ENCODE peak calls at places on chromosomes 6 and 20, in six cellular contexts. Q is AG09309; H is effector memory CD4-positive, alpha-beta T cell; U is DND-41; G is tibial artery; B is left ventricle myocardium inferior. D is an unnamed sample.

GRCh38 chr6:7998103-7998725 is 66.0 kb downstream of the BLOC1S5 start:
- DNase-seq in Q (peak), H (no peak), U (no peak), G (no peak), B (no peak), D (peak)

GRCh38 chr6:22845467-22845866 is 276.1 kb downstream of the HDGFL1 start:
- DNase-seq in Q (no peak), H (no peak), U (no peak), G (no peak), B (no peak), D (no peak)

GRCh38 chr6:83258517-83258916 is 65.4 kb downstream of the RWDD2A start:
- DNase-seq in Q (no peak), H (no peak), U (no peak), G (no peak), B (no peak), D (no peak)

GRCh38 chr20:43040427-43040826 is 149.3 kb downstream of the PTPRT start:
- DNase-seq in Q (no peak), H (no peak), U (peak), G (no peak), B (no peak), D (no peak)

GRCh38 chr6:44431118-44431725 is 43.7 kb downstream of the CDC5L start:
- DNase-seq in Q (peak), H (peak), U (peak), G (no peak), B (no peak), D (no peak)

GRCh38 chr6:154371337-154371736 is 14.7 kb upstream of the IPCEF1 start:
- DNase-seq in Q (no peak), H (no peak), U (no peak), G (no peak), B (no peak), D (no peak)

GRCh38 chr20:10861619-10862018 is 187.8 kb upstream of the JAG1 start:
- DNase-seq in Q (no peak), H (no peak), U (no peak), G (no peak), B (no peak), D (no peak)

GRCh38 chr20:19710336-19710721 is 47.7 kb upstream of the RIN2 start:
- DNase-seq in Q (no peak), H (no peak), U (no peak), G (no peak), B (no peak), D (peak)

GRCh38 chr6:138590796-138591709 is 91.8 kb upstream of the NHSL1 start:
- DNase-seq in Q (peak), H (peak), U (peak), G (peak), B (no peak), D (no peak)

GRCh38 chr6:163719028-163719742 is 304.7 kb downstream of the QKI start:
- DNase-seq in Q (no peak), H (no peak), U (no peak), G (no peak), B (no peak), D (no peak)

GRCh38 chr6:32982084-32982701 is 13.8 kb downstream of the BRD2 start:
- DNase-seq in Q (no peak), H (no peak), U (no peak), G (no peak), B (no peak), D (no peak)

GRCh38 chr6:107215334-107215733 is 100.0 kb upstream of the BEND3 start:
- DNase-seq in Q (no peak), H (no peak), U (no peak), G (no peak), B (no peak), D (no peak)

GRCh38 chr6:22444335-22444734 is 125.0 kb upstream of the HDGFL1 start:
- DNase-seq in Q (no peak), H (no peak), U (no peak), G (no peak), B (no peak), D (no peak)

GRCh38 chr20:2542361-2542760 is 6.0 kb downstream of the TMC2 start:
- DNase-seq in Q (no peak), H (no peak), U (no peak), G (no peak), B (no peak), D (no peak)

GRCh38 chr20:63071541-63072181 is 64.9 kb upstream of the BHLHE23 start:
- DNase-seq in Q (no peak), H (no peak), U (no peak), G (no peak), B (no peak), D (no peak)

GRCh38 chr20:43863821-43864544 is 50.7 kb upstream of the TOX2 start:
- DNase-seq in Q (no peak), H (no peak), U (no peak), G (no peak), B (no peak), D (no peak)

GRCh38 chr6:162719528-162719927 is 8.0 kb downstream of the PRKN start:
- DNase-seq in Q (no peak), H (no peak), U (no peak), G (no peak), B (no peak), D (no peak)

GRCh38 chr20:60057866-60058807 is 99.9 kb downstream of the CDH26 start:
- DNase-seq in Q (no peak), H (no peak), U (peak), G (peak), B (peak), D (peak)

GRCh38 chr20:32442630-32443029 is 84.5 kb downstream of the ASXL1 start:
- DNase-seq in Q (no peak), H (no peak), U (no peak), G (no peak), B (no peak), D (no peak)

GRCh38 chr20:62689861-62690644 is 18.6 kb upstream of the NTSR1 start:
- DNase-seq in Q (no peak), H (no peak), U (no peak), G (no peak), B (no peak), D (no peak)

GRCh38 chr20:23291575-23292240 is 58.9 kb upstream of the NXT1 start:
- DNase-seq in Q (no peak), H (no peak), U (no peak), G (no peak), B (no peak), D (peak)

GRCh38 chr6:158596861-158597260 is 37.0 kb downstream of the TMEM181 start:
- DNase-seq in Q (no peak), H (no peak), U (no peak), G (no peak), B (no peak), D (no peak)

GRCh38 chr20:10985536-10985935 is 311.7 kb upstream of the JAG1 start:
- DNase-seq in Q (no peak), H (no peak), U (no peak), G (no peak), B (no peak), D (no peak)

GRCh38 chr6:21823371-21823770 is 229.8 kb downstream of the SOX4 start:
- DNase-seq in Q (no peak), H (no peak), U (no peak), G (no peak), B (no peak), D (no peak)

GRCh38 chr6:152426276-152426675 is 210.9 kb downstream of the SYNE1 start:
- DNase-seq in Q (no peak), H (no peak), U (no peak), G (no peak), B (no peak), D (no peak)

GRCh38 chr6:139029470-139030210 is 1.1 kb downstream of the ABRACL start:
- DNase-seq in Q (no peak), H (no peak), U (no peak), G (peak), B (peak), D (no peak)

GRCh38 chr6:34015576-34015975 is 130.3 kb downstream of the GRM4 start:
- DNase-seq in Q (no peak), H (no peak), U (no peak), G (no peak), B (no peak), D (no peak)

GRCh38 chr6:75612921-75613534 is 11.3 kb downstream of the SENP6 start:
- DNase-seq in Q (no peak), H (no peak), U (no peak), G (no peak), B (no peak), D (no peak)

DNA sequence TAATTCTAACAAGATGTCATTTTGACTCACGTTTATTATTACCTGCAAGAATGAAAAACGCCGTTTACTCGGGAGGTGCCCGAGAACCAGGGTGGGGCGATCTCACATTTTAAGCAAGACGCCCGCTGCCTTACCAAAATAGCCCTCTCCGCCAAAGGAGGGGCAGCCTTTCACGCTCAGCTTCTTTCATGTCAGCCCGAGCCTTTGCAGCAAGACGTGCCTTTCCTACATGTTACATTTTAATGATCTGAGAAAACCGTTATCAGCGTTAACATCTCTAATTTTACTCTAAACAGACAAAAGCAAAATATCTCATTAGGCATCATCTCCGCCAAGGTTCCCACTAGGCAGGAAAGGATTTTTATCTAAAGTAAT is 2.0 kb downstream of the BACH2 start:
- DNase-seq in Q (no peak), H (peak), U (no peak), G (no peak), B (no peak), D (no peak)
- H3K4me3 ChIP-seq in Q (no peak), H (peak), U (no peak), G (peak), B (peak), D (peak)

GRCh38 chr6:70413829-70414494 is 654 bp downstream of the FAM135A start:
- DNase-seq in Q (no peak), H (no peak), U (peak), G (no peak), B (no peak), D (no peak)

GRCh38 chr6:70414813-70415212 is 1.5 kb downstream of the FAM135A start:
- DNase-seq in Q (no peak), H (no peak), U (no peak), G (no peak), B (no peak), D (no peak)

GRCh38 chr6:70413114-70413828 is at the start of gene FAM135A:
- DNase-seq in Q (peak), H (peak), U (peak), G (peak), B (peak), D (peak)

GRCh38 chr6:70415660-70416059 is 2.4 kb downstream of the FAM135A start:
- DNase-seq in Q (no peak), H (no peak), U (no peak), G (no peak), B (no peak), D (no peak)

DNA sequence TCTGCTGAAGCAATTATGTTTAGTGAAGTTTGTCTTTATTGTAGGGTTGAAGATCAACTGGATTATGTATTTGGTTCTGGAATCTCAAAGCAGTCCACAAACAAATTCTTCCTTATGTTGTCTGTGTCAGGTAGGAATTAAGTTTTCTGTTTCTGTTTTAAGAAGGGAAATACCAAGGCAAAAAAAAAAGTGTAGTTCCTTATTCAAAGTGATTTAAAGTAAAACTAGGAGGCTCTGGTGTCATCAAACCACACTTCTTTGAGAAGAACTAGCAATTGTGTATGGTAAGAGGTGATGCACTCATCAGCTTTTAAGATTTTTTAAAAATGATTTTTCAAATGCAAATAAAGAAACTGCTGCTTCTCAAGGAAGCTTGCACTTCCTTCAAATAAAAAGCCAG is 1.9 kb downstream of the FAM135A start:
- DNase-seq in Q (no peak), H (no peak), U (no peak), G (no peak), B (no peak), D (no peak)
- H3K4me3 ChIP-seq in Q (no peak), H (no peak), U (no peak), G (no peak), B (no peak), D (no peak)

DNA sequence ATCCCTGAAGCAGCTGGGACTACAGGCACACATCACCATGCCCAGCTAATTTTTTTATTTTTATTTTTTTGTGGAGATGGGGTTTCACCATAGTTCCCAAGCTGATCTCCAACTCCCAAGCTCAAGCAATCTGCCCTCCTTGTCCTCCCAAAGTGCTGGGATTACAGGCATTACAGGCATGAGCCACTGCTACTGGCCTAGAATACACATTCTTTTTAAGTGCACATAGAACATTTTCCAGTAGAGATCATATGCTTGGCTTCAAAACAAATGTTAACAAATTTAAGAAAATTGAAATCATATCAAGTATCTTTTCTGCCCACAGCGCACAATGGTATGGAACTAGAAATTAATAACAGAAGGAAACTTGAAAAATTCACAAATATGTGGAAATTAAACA is 176.8 kb upstream of the MARCKS start:
- DNase-seq in Q (no peak), H (no peak), U (no peak), G (no peak), B (no peak), D (no peak)
- H3K4me3 ChIP-seq in Q (no peak), H (no peak), U (no peak), G (no peak), B (no peak), D (no peak)

GRCh38 chr20:21397341-21398108 is at the start of gene NKX2-4:
- DNase-seq in Q (no peak), H (no peak), U (no peak), G (no peak), B (no peak), D (no peak)
- H3K4me3 ChIP-seq in Q (no peak), H (no peak), U (no peak), G (no peak), B (peak), D (no peak)

DNA sequence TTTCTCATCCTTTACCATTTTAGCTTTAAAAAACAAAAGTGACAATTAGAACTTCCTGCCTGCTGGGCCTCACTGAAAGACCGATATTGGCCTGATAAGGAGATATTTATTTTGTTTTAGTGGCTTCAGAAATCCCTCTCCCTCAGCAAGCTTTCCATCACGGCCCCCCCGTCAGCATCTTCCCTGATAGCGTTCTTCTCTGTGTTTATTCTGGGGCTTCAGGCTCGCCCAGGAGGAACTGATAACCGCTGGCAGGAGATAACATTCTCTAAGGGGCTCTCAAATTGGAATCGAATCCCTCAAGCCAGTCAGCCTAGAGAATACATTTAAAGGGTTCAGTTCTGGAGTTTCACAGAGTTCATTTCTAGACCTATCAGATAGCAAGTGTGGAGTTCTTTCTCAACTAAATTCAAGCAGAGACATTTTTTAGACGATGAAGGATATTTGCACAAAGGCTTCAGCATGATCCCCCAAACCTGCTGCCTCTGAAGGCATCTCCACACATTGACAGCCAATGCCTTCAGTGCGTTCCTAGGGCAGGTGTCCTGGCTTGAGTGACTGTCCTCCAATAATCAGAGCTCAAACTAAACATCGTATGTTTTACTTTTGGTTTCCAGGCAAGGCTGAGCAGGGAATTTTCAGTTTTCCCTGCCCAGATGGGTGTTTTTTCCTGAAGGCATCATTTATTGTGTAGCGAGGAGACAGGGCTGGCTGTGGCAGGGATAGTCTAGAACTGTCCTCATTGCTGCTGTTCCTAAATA is 17.0 kb downstream of the PRDM1 start:
- DNase-seq in Q (no peak), H (no peak), U (no peak), G (no peak), B (no peak), D (no peak)
- H3K4me3 ChIP-seq in Q (no peak), H (peak), U (no peak), G (no peak), B (peak), D (no peak)

DNA sequence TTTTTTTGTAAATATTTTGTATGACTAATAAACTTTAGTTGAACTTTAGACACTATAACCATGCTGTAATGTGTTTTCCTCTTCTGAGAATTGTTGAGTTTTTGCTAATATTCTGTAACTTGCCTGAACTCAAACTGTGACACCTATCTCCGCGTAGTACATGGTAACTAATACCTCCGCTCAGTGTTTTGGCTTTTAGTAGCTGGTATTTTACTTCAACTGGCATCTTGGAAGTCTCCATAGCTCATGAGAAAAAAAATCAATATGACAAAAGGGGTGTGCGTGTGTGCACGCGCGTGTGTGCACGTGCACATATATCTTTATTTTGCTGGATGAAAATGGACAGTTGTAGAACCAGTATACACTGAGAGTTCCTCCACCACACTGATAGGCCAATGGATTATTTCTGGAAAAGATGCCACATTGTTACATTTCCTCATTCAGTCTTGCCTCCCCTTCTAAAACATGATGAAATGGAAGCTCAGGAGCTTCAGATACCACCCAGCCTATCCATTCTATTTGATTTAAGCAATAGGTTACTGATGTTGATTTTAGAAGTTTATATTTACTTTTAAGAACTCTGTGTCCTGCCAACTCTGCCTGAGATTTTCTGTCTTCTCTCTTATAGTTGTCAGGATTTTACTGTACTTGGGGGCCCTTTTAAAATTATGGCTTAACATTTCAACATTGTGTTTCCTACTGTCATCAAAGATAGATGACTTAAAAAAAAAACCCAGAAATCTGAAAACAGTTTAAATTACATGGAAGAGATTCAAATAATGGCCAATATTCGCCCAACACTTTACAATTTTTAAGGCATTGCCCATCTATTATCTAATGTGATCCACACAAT is 16.3 kb upstream of the ADGRG6 start:
- DNase-seq in Q (no peak), H (no peak), U (no peak), G (no peak), B (no peak), D (no peak)
- H3K4me3 ChIP-seq in Q (no peak), H (no peak), U (no peak), G (no peak), B (no peak), D (no peak)

DNA sequence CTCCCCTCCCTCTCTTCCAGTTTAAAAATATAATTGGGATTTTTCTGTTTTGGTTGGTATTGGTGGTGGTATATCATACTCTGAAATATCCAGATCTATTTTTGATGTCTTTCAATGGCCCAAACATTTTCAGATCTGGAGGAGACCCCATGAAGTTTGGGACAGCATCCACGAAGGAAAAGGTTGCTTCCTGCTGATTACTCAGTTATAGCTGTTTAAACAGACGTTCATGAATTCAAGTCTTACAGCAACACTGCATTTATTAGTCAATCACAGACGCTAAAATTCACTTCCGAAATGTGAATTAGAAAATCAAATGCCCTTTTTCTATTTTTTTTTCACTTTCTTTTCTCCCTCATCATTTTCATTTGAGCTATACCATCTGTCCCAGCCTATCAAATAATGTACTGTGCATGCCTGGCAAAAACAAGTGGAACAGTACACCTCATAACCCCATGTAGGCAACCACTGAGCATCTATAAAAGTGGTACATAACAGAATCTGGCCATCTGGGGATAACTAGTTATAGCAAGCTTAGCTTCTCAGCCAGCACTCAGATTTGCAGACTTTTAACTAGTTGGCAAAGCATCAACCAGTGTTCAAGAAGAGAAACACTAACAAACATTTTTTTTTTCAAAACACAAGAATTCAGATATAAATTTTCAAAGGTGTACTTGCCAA is 124.5 kb downstream of the HIVEP2 start:
- DNase-seq in Q (no peak), H (no peak), U (no peak), G (no peak), B (no peak), D (no peak)
- H3K4me3 ChIP-seq in Q (no peak), H (peak), U (peak), G (peak), B (peak), D (peak)

D was measured in skeletal muscle cell.